ENCODE peak calls at places on chromosomes 2 and 18, in seven cellular contexts. M is stimulated activated CD8-positive, alpha-beta memory T cell treated with anti-CD3 and anti-CD28 coated beads, Interleukin-15, amount 100 ng/mL, for 4 hours; Q is NCI-H1436 treated with DMSO at 0.1 percent for 48 hours; X is NCI-H774; L is GM04504; O is CD8-positive, alpha-beta T cell; F is activated T-helper 1 cell treated with Interleukin-2 at 50 U/mL for 16 hours. I is an unnamed sample.

GRCh38 chr18:9808530-9809241 is 77.1 kb upstream of the TXNDC2 start:
- DNase-seq in X (no peak), F (no peak), L (no peak), Q (no peak), O (no peak), M (no peak), I (no peak)

GRCh38 chr18:49464718-49465598 is 4.5 kb upstream of the DYM start:
- DNase-seq in X (no peak), M (no peak), O (no peak), Q (no peak), F (no peak), L (no peak), I (no peak)

GRCh38 chr2:202251494-202251893 is 13.1 kb upstream of the SUMO1 start:
- DNase-seq in F (no peak), Q (no peak), M (no peak), X (no peak), L (no peak), O (no peak), I (no peak)

GRCh38 chr18:42113529-42114191 is 158.6 kb downstream of the PIK3C3 start:
- DNase-seq in Q (no peak), M (no peak), O (no peak), L (peak; percentile 30), X (no peak), F (no peak), I (no peak)

GRCh38 chr2:240519396-240520142 is 38.2 kb downstream of the ANKMY1 start:
- DNase-seq in X (no peak), O (no peak), L (peak; percentile 2), M (no peak), F (no peak), Q (no peak), I (no peak)

GRCh38 chr18:46155652-46156051 is 51.5 kb downstream of the HAUS1 start:
- DNase-seq in M (peak; percentile 38), X (no peak), O (no peak), F (peak; percentile 33), L (peak; percentile 77), Q (no peak), I (no peak)

GRCh38 chr2:17353268-17353667 is 165.0 kb downstream of the RAD51AP2 start:
- DNase-seq in F (no peak), L (no peak), O (no peak), Q (no peak), X (no peak), M (no peak), I (no peak)

GRCh38 chr18:27298215-27298804 is 113.2 kb upstream of the CHST9 start:
- DNase-seq in O (no peak), X (no peak), F (no peak), M (no peak), L (no peak), Q (no peak), I (no peak)

GRCh38 chr2:174544156-174544555 is 53.4 kb downstream of the WIPF1 start:
- DNase-seq in M (no peak), L (no peak), O (no peak), Q (no peak), F (no peak), X (no peak), I (no peak)

GRCh38 chr2:165203689-165204559 is at the start of gene SCN3A:
- DNase-seq in M (no peak), O (no peak), X (peak; percentile 92), Q (peak; percentile 67), F (no peak), L (peak; percentile 17), I (peak; percentile 23)

GRCh38 chr2:143514413-143514812 is 385.2 kb downstream of the ARHGAP15 start:
- DNase-seq in M (no peak), O (no peak), Q (no peak), X (no peak), L (no peak), F (no peak), I (no peak)

GRCh38 chr2:171554991-171555615 is 32.8 kb downstream of the CYBRD1 start:
- DNase-seq in L (no peak), F (no peak), Q (no peak), O (no peak), M (no peak), X (no peak), I (no peak)

GRCh38 chr2:221293949-221294736 is 278.0 kb downstream of the EPHA4 start:
- DNase-seq in M (no peak), F (no peak), L (no peak), O (no peak), X (no peak), Q (no peak), I (no peak)

GRCh38 chr2:10568721-10569432 is 120.8 kb upstream of the ODC1 start:
- DNase-seq in L (no peak), F (no peak), X (no peak), O (no peak), M (no peak), Q (no peak), I (no peak)

GRCh38 chr2:42510191-42510929 is 16.6 kb upstream of the KCNG3 start:
- DNase-seq in X (no peak), Q (no peak), L (no peak), M (no peak), F (no peak), O (no peak), I (no peak)

GRCh38 chr2:33014268-33014667 is 67.5 kb downstream of the LTBP1 start:
- DNase-seq in O (no peak), F (no peak), X (no peak), M (no peak), Q (no peak), L (no peak), I (no peak)

GRCh38 chr2:196980498-196980897 is 54.0 kb upstream of the PGAP1 start:
- DNase-seq in Q (no peak), F (no peak), X (no peak), O (no peak), M (no peak), L (no peak), I (no peak)

GRCh38 chr2:241030883-241031282 is 32.5 kb downstream of the SNED1 start:
- DNase-seq in X (peak; percentile 40), Q (no peak), O (no peak), M (no peak), F (no peak), L (no peak), I (no peak)

GRCh38 chr18:70221156-70221910 is 15.8 kb upstream of the RTTN start:
- DNase-seq in M (no peak), L (no peak), Q (no peak), X (no peak), O (no peak), F (no peak), I (no peak)